ENCODE peak calls at places on chromosome 16, in four cellular contexts. One of them, this sample, is unnamed.

GRCh38 chr16:11075163-11075562 is 130.8 kb downstream of the CLEC16A start:
- DNase-seq in hepatocyte: no peak
- DNase-seq in GM23248: no peak
- DNase-seq in GM23338: no peak
- DNase-seq in this sample: no peak

GRCh38 chr16:72879846-72880245 is 168.1 kb downstream of the ZFHX3 start:
- DNase-seq in hepatocyte: no peak
- DNase-seq in GM23338: no peak
- DNase-seq in GM23248: no peak
- DNase-seq in this sample: no peak

GRCh38 chr16:8867483-8868271 is 1.1 kb downstream of the CARHSP1 start:
- DNase-seq in GM23338: no peak
- DNase-seq in GM23248: peak; percentile 60
- DNase-seq in hepatocyte: peak; percentile 54
- DNase-seq in this sample: no peak

GRCh38 chr16:7317982-7318381 is 14.7 kb upstream of the RBFOX1 start:
- DNase-seq in GM23338: no peak
- DNase-seq in hepatocyte: no peak
- DNase-seq in GM23248: no peak
- DNase-seq in this sample: no peak

GRCh38 chr16:2963611-2964415 is at the start of gene KREMEN2:
- DNase-seq in hepatocyte: peak; percentile 59
- DNase-seq in GM23338: peak; percentile 86
- DNase-seq in GM23248: peak; percentile 46
- DNase-seq in this sample: peak; percentile 73

GRCh38 chr16:48487287-48487686 is 102.1 kb upstream of the SIAH1 start:
- DNase-seq in GM23338: no peak
- DNase-seq in GM23248: peak; percentile 25
- DNase-seq in hepatocyte: no peak
- DNase-seq in this sample: peak; percentile 18

GRCh38 chr16:24525970-24526559 is 13.3 kb upstream of the RBBP6 start:
- DNase-seq in GM23248: peak; percentile 82
- DNase-seq in GM23338: no peak
- DNase-seq in hepatocyte: peak; percentile 50
- DNase-seq in this sample: peak; percentile 96

GRCh38 chr16:71230122-71230845 is at the start of gene HYDIN:
- DNase-seq in GM23248: peak; percentile 63
- DNase-seq in GM23338: peak; percentile 99
- DNase-seq in hepatocyte: peak; percentile 92
- DNase-seq in this sample: peak; percentile 64

GRCh38 chr16:13997933-13998332 is 73.2 kb upstream of the MRTFB start:
- DNase-seq in hepatocyte: no peak
- DNase-seq in GM23248: no peak
- DNase-seq in GM23338: no peak
- DNase-seq in this sample: peak; percentile 27

GRCh38 chr16:88456356-88457292 is 3.5 kb downstream of the ZFPM1 start:
- DNase-seq in GM23248: no peak
- DNase-seq in hepatocyte: no peak
- DNase-seq in GM23338: no peak
- DNase-seq in this sample: no peak
- TF ChIP-seq EZH2phosphoT487 in GM23248: no peak
- TF ChIP-seq EZH2phosphoT487 in hepatocyte: no peak
- TF ChIP-seq EZH2phosphoT487 in GM23338: no peak
- TF ChIP-seq EZH2phosphoT487 in this sample: no peak

GRCh38 chr16:75246504-75247205 is 4.8 kb downstream of the BCAR1 start:
- DNase-seq in hepatocyte: no peak
- DNase-seq in GM23248: no peak
- DNase-seq in GM23338: no peak
- DNase-seq in this sample: no peak

GRCh38 chr16:75247249-75247648 is 4.2 kb downstream of the BCAR1 start:
- DNase-seq in GM23338: no peak
- DNase-seq in hepatocyte: no peak
- DNase-seq in GM23248: no peak
- DNase-seq in this sample: no peak

GRCh38 chr16:75243667-75244224 is 7.7 kb downstream of the BCAR1 start:
- DNase-seq in GM23248: no peak
- DNase-seq in GM23338: no peak
- DNase-seq in hepatocyte: no peak
- DNase-seq in this sample: no peak

GRCh38 chr16:75244225-75244792 is 7.1 kb downstream of the BCAR1 start:
- DNase-seq in GM23248: peak; percentile 70
- DNase-seq in hepatocyte: peak; percentile 53
- DNase-seq in GM23338: no peak
- DNase-seq in this sample: peak; percentile 27

DNA sequence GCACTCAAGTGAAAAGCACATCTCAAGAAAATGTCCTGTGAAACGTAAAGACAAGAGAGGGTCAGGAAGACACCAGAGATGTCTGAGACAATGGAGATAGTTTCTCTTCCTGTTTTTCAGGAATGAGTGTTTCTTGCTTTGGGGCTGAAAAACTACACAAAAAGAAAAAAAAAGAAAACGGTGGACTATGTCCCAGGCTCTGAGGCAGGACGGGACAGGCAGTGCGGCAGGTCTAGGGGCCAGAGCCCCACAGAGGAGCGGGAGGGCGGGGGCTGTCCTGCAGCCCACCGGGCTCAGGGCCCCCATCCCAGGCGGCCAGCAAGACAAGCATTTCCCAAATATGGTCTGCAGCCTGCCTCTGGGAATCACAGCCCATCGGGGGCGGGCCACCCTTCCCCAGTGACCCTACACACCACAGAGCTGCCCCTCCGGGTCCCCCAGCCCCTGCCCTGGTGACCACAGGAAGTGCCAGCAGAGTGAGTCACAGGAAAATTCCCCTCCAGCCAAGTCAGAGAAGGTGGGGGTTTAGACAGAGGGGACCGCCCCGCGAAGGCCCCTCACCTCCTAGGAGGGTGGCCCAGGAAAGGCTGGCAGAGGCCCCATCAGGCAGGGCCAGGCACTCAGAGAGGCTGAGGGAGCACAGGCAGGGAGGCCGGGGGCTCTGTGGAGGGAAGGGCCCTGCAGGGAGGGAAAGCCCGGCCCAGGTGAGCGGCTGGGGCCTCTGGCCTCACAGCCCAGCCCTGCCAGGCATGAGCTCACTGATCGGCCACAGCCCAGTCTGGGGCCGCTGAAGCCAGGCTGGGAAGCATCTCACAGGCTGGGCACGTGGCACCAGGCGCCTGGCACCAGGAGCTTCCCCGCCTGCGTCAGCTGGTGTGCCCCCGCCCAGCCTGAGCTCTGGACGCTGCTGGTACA is 6.3 kb downstream of the BCAR1 start:
- DNase-seq in hepatocyte: peak; percentile 94
- DNase-seq in GM23338: peak; percentile 81
- DNase-seq in GM23248: peak; percentile 99
- DNase-seq in this sample: peak; percentile 94
- H3K4me1 ChIP-seq in hepatocyte: peaks cover 68% of the 10 kb centered on the region
- H3K4me1 ChIP-seq in GM23338: peaks cover 47% of the 10 kb centered on the region
- H3K4me1 ChIP-seq in GM23248: peaks cover 66% of the 10 kb centered on the region
- H3K4me1 ChIP-seq in this sample: peaks cover 63% of the 10 kb centered on the region

DNA sequence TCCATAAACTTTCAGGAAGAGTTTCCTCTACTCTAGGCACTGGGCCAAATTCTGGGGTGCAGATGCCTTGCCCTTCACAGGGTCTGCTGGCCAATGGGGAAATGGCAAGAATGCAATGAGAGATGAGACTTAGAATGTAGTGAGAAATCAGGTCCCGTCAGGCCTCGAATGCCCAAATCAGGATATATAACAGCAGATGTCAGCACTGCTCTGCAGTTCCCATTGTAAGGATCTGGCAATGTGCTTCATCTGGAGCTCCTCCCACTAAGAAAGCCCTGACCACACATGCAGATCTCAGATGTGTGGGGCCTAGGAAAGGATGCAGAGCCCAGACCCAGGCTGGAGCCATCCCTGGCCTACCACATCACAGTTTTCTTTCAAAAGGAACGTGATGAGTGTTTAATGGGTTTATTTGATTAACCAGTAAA is 13.9 kb upstream of the LPCAT2 start:
- DNase-seq in GM23248: peak; percentile 93
- DNase-seq in hepatocyte: peak; percentile 81
- DNase-seq in GM23338: peak; percentile 37
- DNase-seq in this sample: peak; percentile 32
- TF ChIP-seq EZH2phosphoT487 in GM23248: no peak
- TF ChIP-seq EZH2phosphoT487 in hepatocyte: no peak
- TF ChIP-seq EZH2phosphoT487 in GM23338: no peak
- TF ChIP-seq EZH2phosphoT487 in this sample: no peak

GRCh38 chr16:87265261-87265660 is 51.9 kb downstream of the C16orf95 start:
- DNase-seq in GM23248: no peak
- DNase-seq in GM23338: no peak
- DNase-seq in hepatocyte: no peak
- DNase-seq in this sample: no peak

GRCh38 chr16:87267566-87267965 is 49.6 kb downstream of the C16orf95 start:
- DNase-seq in GM23248: no peak
- DNase-seq in GM23338: no peak
- DNase-seq in hepatocyte: no peak
- DNase-seq in this sample: no peak

GRCh38 chr16:87263418-87264052 is 53.7 kb downstream of the C16orf95 start:
- DNase-seq in GM23338: peak; percentile 20
- DNase-seq in hepatocyte: no peak
- DNase-seq in GM23248: peak; percentile 17
- DNase-seq in this sample: peak; percentile 17

GRCh38 chr16:87264634-87265033 is 52.6 kb downstream of the C16orf95 start:
- DNase-seq in hepatocyte: no peak
- DNase-seq in GM23338: no peak
- DNase-seq in GM23248: no peak
- DNase-seq in this sample: no peak

DNA sequence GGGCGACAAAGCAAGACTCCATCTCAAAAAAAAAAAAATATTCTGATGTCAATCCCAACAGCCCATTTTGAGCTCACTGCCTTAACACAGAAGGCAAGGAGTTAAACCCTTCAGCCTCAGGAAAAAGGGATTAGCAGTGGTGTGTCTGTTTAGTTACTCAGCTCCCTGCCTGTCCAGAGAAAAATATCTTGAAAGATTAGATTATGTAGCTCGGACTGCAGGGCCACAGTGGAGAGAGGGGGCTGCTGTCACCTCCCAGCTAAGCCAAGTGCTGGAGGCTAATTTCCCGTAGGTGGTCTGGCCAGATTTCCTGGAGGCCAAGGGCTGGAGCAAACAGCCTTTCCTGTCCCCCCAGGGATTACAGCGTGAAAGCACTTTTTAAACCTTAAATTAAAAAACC is 50.3 kb downstream of the C16orf95 start:
- DNase-seq in GM23248: no peak
- DNase-seq in hepatocyte: no peak
- DNase-seq in GM23338: no peak
- DNase-seq in this sample: no peak
- H3K4me1 ChIP-seq in GM23248: no peaks in the 10 kb centered on the region
- H3K4me1 ChIP-seq in hepatocyte: no peaks in the 10 kb centered on the region
- H3K4me1 ChIP-seq in GM23338: no peaks in the 10 kb centered on the region
- H3K4me1 ChIP-seq in this sample: no peaks in the 10 kb centered on the region

GRCh38 chr16:54077412-54077821 is 209.2 kb downstream of the IRX3 start:
- DNase-seq in GM23248: peak; percentile 76
- DNase-seq in hepatocyte: no peak
- DNase-seq in GM23338: no peak
- DNase-seq in this sample: peak; percentile 80

GRCh38 chr16:54075446-54075845 is 211.1 kb downstream of the IRX3 start:
- DNase-seq in GM23248: no peak
- DNase-seq in hepatocyte: no peak
- DNase-seq in GM23338: no peak
- DNase-seq in this sample: no peak

GRCh38 chr16:54076006-54076504 is 210.5 kb downstream of the IRX3 start:
- DNase-seq in GM23248: no peak
- DNase-seq in hepatocyte: no peak
- DNase-seq in GM23338: no peak
- DNase-seq in this sample: no peak

DNA sequence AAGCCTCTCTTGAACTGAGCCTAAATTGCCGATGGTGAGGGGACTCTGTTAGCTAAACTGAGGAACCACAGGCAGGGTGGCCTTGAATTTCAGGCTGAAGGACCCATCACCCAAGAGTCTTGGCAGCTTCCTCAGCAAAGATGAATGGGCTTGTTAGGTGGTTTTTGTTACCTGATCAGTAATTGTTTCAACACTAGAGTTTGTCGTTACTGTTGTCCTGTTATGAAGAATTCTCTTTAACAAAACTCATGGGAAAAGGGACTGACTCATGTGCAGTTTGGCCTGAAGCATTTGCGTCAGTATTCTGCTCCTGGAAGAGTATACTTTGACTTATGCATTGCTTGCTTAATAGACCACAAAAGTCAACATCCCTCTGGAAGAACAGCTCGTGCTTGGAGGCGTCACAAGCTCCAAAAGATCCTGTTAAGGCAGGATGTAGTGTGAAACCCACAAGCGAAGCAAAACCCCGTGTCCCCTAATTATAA is 206.0 kb downstream of the IRX3 start:
- DNase-seq in hepatocyte: peak; percentile 28
- DNase-seq in GM23338: no peak
- DNase-seq in GM23248: peak; percentile 62
- DNase-seq in this sample: peak; percentile 94
- TF ChIP-seq EZH2phosphoT487 in hepatocyte: no peak
- TF ChIP-seq EZH2phosphoT487 in GM23338: no peak
- TF ChIP-seq EZH2phosphoT487 in GM23248: no peak
- TF ChIP-seq EZH2phosphoT487 in this sample: no peak